ENCODE peak calls at places on chromosomes 2 and 18, in five cellular contexts. One of them, this sample, is unnamed.

GRCh38 chr2:137938204-137938603 is 26.1 kb upstream of the HNMT start:
- DNase-seq in activated CD4-positive, alpha-beta T cell treated with anti-CD3 and anti-CD28 coated beads, Interleukin-2, amount 10 ng/mL, durations not matched to agents 7 days and 5 days: no peak
- DNase-seq in AG09309: no peak
- DNase-seq in NCI-H82: no peak
- DNase-seq in dorsolateral prefrontal cortex: no peak
- DNase-seq in this sample: no peak

GRCh38 chr2:20471148-20471547 is 24.3 kb downstream of the RHOB start:
- DNase-seq in activated CD4-positive, alpha-beta T cell treated with anti-CD3 and anti-CD28 coated beads, Interleukin-2, amount 10 ng/mL, durations not matched to agents 7 days and 5 days: no peak
- DNase-seq in NCI-H82: peak
- DNase-seq in AG09309: no peak
- DNase-seq in dorsolateral prefrontal cortex: no peak
- DNase-seq in this sample: no peak

GRCh38 chr2:127516031-127516430 is 10.3 kb downstream of the IWS1 start:
- DNase-seq in activated CD4-positive, alpha-beta T cell treated with anti-CD3 and anti-CD28 coated beads, Interleukin-2, amount 10 ng/mL, durations not matched to agents 7 days and 5 days: no peak
- DNase-seq in AG09309: peak
- DNase-seq in NCI-H82: no peak
- DNase-seq in dorsolateral prefrontal cortex: peak
- DNase-seq in this sample: no peak

GRCh38 chr2:64283641-64284371 is 139.6 kb upstream of the PELI1 start:
- DNase-seq in AG09309: no peak
- DNase-seq in dorsolateral prefrontal cortex: no peak
- DNase-seq in activated CD4-positive, alpha-beta T cell treated with anti-CD3 and anti-CD28 coated beads, Interleukin-2, amount 10 ng/mL, durations not matched to agents 7 days and 5 days: peak
- DNase-seq in NCI-H82: no peak
- DNase-seq in this sample: no peak

GRCh38 chr2:171893196-171893823 is 734 bp downstream of the SLC25A12 start:
- DNase-seq in activated CD4-positive, alpha-beta T cell treated with anti-CD3 and anti-CD28 coated beads, Interleukin-2, amount 10 ng/mL, durations not matched to agents 7 days and 5 days: no peak
- DNase-seq in dorsolateral prefrontal cortex: no peak
- DNase-seq in NCI-H82: peak
- DNase-seq in AG09309: no peak
- DNase-seq in this sample: no peak

GRCh38 chr2:200302940-200303727 is 3.4 kb upstream of the SPATS2L start:
- DNase-seq in NCI-H82: no peak
- DNase-seq in dorsolateral prefrontal cortex: no peak
- DNase-seq in activated CD4-positive, alpha-beta T cell treated with anti-CD3 and anti-CD28 coated beads, Interleukin-2, amount 10 ng/mL, durations not matched to agents 7 days and 5 days: no peak
- DNase-seq in AG09309: no peak
- DNase-seq in this sample: no peak

GRCh38 chr2:205660521-205661124 is 21.7 kb upstream of the NRP2 start:
- DNase-seq in dorsolateral prefrontal cortex: no peak
- DNase-seq in activated CD4-positive, alpha-beta T cell treated with anti-CD3 and anti-CD28 coated beads, Interleukin-2, amount 10 ng/mL, durations not matched to agents 7 days and 5 days: peak
- DNase-seq in NCI-H82: no peak
- DNase-seq in AG09309: peak
- DNase-seq in this sample: peak

GRCh38 chr18:78642561-78643398 is 336.8 kb upstream of the SALL3 start:
- DNase-seq in dorsolateral prefrontal cortex: no peak
- DNase-seq in activated CD4-positive, alpha-beta T cell treated with anti-CD3 and anti-CD28 coated beads, Interleukin-2, amount 10 ng/mL, durations not matched to agents 7 days and 5 days: no peak
- DNase-seq in NCI-H82: no peak
- DNase-seq in AG09309: no peak
- DNase-seq in this sample: no peak

GRCh38 chr18:71443726-71444480 is 1100.2 kb downstream of the CBLN2 start:
- DNase-seq in NCI-H82: no peak
- DNase-seq in AG09309: no peak
- DNase-seq in dorsolateral prefrontal cortex: no peak
- DNase-seq in activated CD4-positive, alpha-beta T cell treated with anti-CD3 and anti-CD28 coated beads, Interleukin-2, amount 10 ng/mL, durations not matched to agents 7 days and 5 days: no peak
- DNase-seq in this sample: no peak

GRCh38 chr2:219272995-219273394 is 6.2 kb upstream of the DNAJB2 start:
- DNase-seq in AG09309: no peak
- DNase-seq in NCI-H82: peak
- DNase-seq in activated CD4-positive, alpha-beta T cell treated with anti-CD3 and anti-CD28 coated beads, Interleukin-2, amount 10 ng/mL, durations not matched to agents 7 days and 5 days: no peak
- DNase-seq in dorsolateral prefrontal cortex: no peak
- DNase-seq in this sample: no peak

GRCh38 chr2:218516614-218517013 is 51.5 kb downstream of the USP37 start:
- DNase-seq in NCI-H82: peak
- DNase-seq in activated CD4-positive, alpha-beta T cell treated with anti-CD3 and anti-CD28 coated beads, Interleukin-2, amount 10 ng/mL, durations not matched to agents 7 days and 5 days: peak
- DNase-seq in AG09309: no peak
- DNase-seq in dorsolateral prefrontal cortex: no peak
- DNase-seq in this sample: no peak

GRCh38 chr2:163236553-163236952 is 398.0 kb upstream of the KCNH7 start:
- DNase-seq in activated CD4-positive, alpha-beta T cell treated with anti-CD3 and anti-CD28 coated beads, Interleukin-2, amount 10 ng/mL, durations not matched to agents 7 days and 5 days: no peak
- DNase-seq in dorsolateral prefrontal cortex: no peak
- DNase-seq in AG09309: no peak
- DNase-seq in NCI-H82: no peak
- DNase-seq in this sample: no peak

GRCh38 chr2:170715932-170716777 is 1.0 kb downstream of the SP5 start:
- DNase-seq in NCI-H82: peak
- DNase-seq in activated CD4-positive, alpha-beta T cell treated with anti-CD3 and anti-CD28 coated beads, Interleukin-2, amount 10 ng/mL, durations not matched to agents 7 days and 5 days: no peak
- DNase-seq in dorsolateral prefrontal cortex: no peak
- DNase-seq in AG09309: no peak
- DNase-seq in this sample: no peak

GRCh38 chr2:236828002-236828401 is 257.7 kb upstream of the COPS8 start:
- DNase-seq in NCI-H82: no peak
- DNase-seq in activated CD4-positive, alpha-beta T cell treated with anti-CD3 and anti-CD28 coated beads, Interleukin-2, amount 10 ng/mL, durations not matched to agents 7 days and 5 days: no peak
- DNase-seq in AG09309: no peak
- DNase-seq in dorsolateral prefrontal cortex: no peak
- DNase-seq in this sample: no peak

GRCh38 chr2:216474925-216475670 is 23.5 kb upstream of the RPL37A start:
- DNase-seq in activated CD4-positive, alpha-beta T cell treated with anti-CD3 and anti-CD28 coated beads, Interleukin-2, amount 10 ng/mL, durations not matched to agents 7 days and 5 days: peak
- DNase-seq in NCI-H82: no peak
- DNase-seq in dorsolateral prefrontal cortex: no peak
- DNase-seq in AG09309: no peak
- DNase-seq in this sample: no peak

GRCh38 chr2:137700681-137701080 is 263.6 kb upstream of the HNMT start:
- DNase-seq in activated CD4-positive, alpha-beta T cell treated with anti-CD3 and anti-CD28 coated beads, Interleukin-2, amount 10 ng/mL, durations not matched to agents 7 days and 5 days: no peak
- DNase-seq in dorsolateral prefrontal cortex: no peak
- DNase-seq in NCI-H82: no peak
- DNase-seq in AG09309: no peak
- DNase-seq in this sample: no peak

GRCh38 chr2:172106128-172106961 is 3.6 kb upstream of the DLX2 start:
- DNase-seq in dorsolateral prefrontal cortex: no peak
- DNase-seq in activated CD4-positive, alpha-beta T cell treated with anti-CD3 and anti-CD28 coated beads, Interleukin-2, amount 10 ng/mL, durations not matched to agents 7 days and 5 days: peak
- DNase-seq in NCI-H82: peak
- DNase-seq in AG09309: no peak
- DNase-seq in this sample: no peak

GRCh38 chr18:2900742-2901404 is 54.1 kb downstream of the EMILIN2 start:
- DNase-seq in NCI-H82: no peak
- DNase-seq in activated CD4-positive, alpha-beta T cell treated with anti-CD3 and anti-CD28 coated beads, Interleukin-2, amount 10 ng/mL, durations not matched to agents 7 days and 5 days: no peak
- DNase-seq in dorsolateral prefrontal cortex: no peak
- DNase-seq in AG09309: no peak
- DNase-seq in this sample: no peak

GRCh38 chr2:161384864-161385263 is 31.2 kb upstream of the TBR1 start:
- DNase-seq in dorsolateral prefrontal cortex: no peak
- DNase-seq in NCI-H82: no peak
- DNase-seq in activated CD4-positive, alpha-beta T cell treated with anti-CD3 and anti-CD28 coated beads, Interleukin-2, amount 10 ng/mL, durations not matched to agents 7 days and 5 days: peak
- DNase-seq in AG09309: no peak
- DNase-seq in this sample: no peak

GRCh38 chr2:49298230-49298629 is 143.9 kb upstream of the FSHR start:
- DNase-seq in activated CD4-positive, alpha-beta T cell treated with anti-CD3 and anti-CD28 coated beads, Interleukin-2, amount 10 ng/mL, durations not matched to agents 7 days and 5 days: no peak
- DNase-seq in NCI-H82: no peak
- DNase-seq in dorsolateral prefrontal cortex: no peak
- DNase-seq in AG09309: no peak
- DNase-seq in this sample: no peak

GRCh38 chr2:20008703-20009102 is 3.8 kb downstream of the MATN3 start:
- DNase-seq in AG09309: no peak
- DNase-seq in dorsolateral prefrontal cortex: no peak
- DNase-seq in NCI-H82: no peak
- DNase-seq in activated CD4-positive, alpha-beta T cell treated with anti-CD3 and anti-CD28 coated beads, Interleukin-2, amount 10 ng/mL, durations not matched to agents 7 days and 5 days: no peak
- DNase-seq in this sample: no peak

GRCh38 chr2:67877281-67877680 is 185.5 kb downstream of the C1D start:
- DNase-seq in activated CD4-positive, alpha-beta T cell treated with anti-CD3 and anti-CD28 coated beads, Interleukin-2, amount 10 ng/mL, durations not matched to agents 7 days and 5 days: no peak
- DNase-seq in AG09309: no peak
- DNase-seq in NCI-H82: peak
- DNase-seq in dorsolateral prefrontal cortex: no peak
- DNase-seq in this sample: no peak

GRCh38 chr2:38013158-38013752 is 62.7 kb downstream of the CYP1B1 start:
- DNase-seq in activated CD4-positive, alpha-beta T cell treated with anti-CD3 and anti-CD28 coated beads, Interleukin-2, amount 10 ng/mL, durations not matched to agents 7 days and 5 days: no peak
- DNase-seq in NCI-H82: no peak
- DNase-seq in dorsolateral prefrontal cortex: no peak
- DNase-seq in AG09309: peak
- DNase-seq in this sample: no peak

GRCh38 chr2:123791716-123792115 is 233.4 kb upstream of the CNTNAP5 start:
- DNase-seq in AG09309: no peak
- DNase-seq in dorsolateral prefrontal cortex: no peak
- DNase-seq in activated CD4-positive, alpha-beta T cell treated with anti-CD3 and anti-CD28 coated beads, Interleukin-2, amount 10 ng/mL, durations not matched to agents 7 days and 5 days: no peak
- DNase-seq in NCI-H82: peak
- DNase-seq in this sample: peak

GRCh38 chr2:42835577-42836371 is 43.4 kb upstream of the HAAO start:
- DNase-seq in dorsolateral prefrontal cortex: no peak
- DNase-seq in activated CD4-positive, alpha-beta T cell treated with anti-CD3 and anti-CD28 coated beads, Interleukin-2, amount 10 ng/mL, durations not matched to agents 7 days and 5 days: no peak
- DNase-seq in NCI-H82: no peak
- DNase-seq in AG09309: peak
- DNase-seq in this sample: no peak

GRCh38 chr2:235536711-235537110 is 42.9 kb downstream of the AGAP1 start:
- DNase-seq in AG09309: no peak
- DNase-seq in NCI-H82: no peak
- DNase-seq in activated CD4-positive, alpha-beta T cell treated with anti-CD3 and anti-CD28 coated beads, Interleukin-2, amount 10 ng/mL, durations not matched to agents 7 days and 5 days: no peak
- DNase-seq in dorsolateral prefrontal cortex: no peak
- DNase-seq in this sample: no peak

GRCh38 chr2:43292297-43292696 is 65.9 kb upstream of the ZFP36L2 start:
- DNase-seq in AG09309: no peak
- DNase-seq in activated CD4-positive, alpha-beta T cell treated with anti-CD3 and anti-CD28 coated beads, Interleukin-2, amount 10 ng/mL, durations not matched to agents 7 days and 5 days: no peak
- DNase-seq in NCI-H82: no peak
- DNase-seq in dorsolateral prefrontal cortex: no peak
- DNase-seq in this sample: no peak

GRCh38 chr18:57585421-57585820 is 1.1 kb downstream of the FECH start:
- DNase-seq in NCI-H82: peak
- DNase-seq in activated CD4-positive, alpha-beta T cell treated with anti-CD3 and anti-CD28 coated beads, Interleukin-2, amount 10 ng/mL, durations not matched to agents 7 days and 5 days: no peak
- DNase-seq in dorsolateral prefrontal cortex: peak
- DNase-seq in AG09309: no peak
- DNase-seq in this sample: no peak

GRCh38 chr2:241994556-241995213 is 125.2 kb downstream of the RTP5 start:
- DNase-seq in activated CD4-positive, alpha-beta T cell treated with anti-CD3 and anti-CD28 coated beads, Interleukin-2, amount 10 ng/mL, durations not matched to agents 7 days and 5 days: no peak
- DNase-seq in NCI-H82: no peak
- DNase-seq in dorsolateral prefrontal cortex: no peak
- DNase-seq in AG09309: no peak
- DNase-seq in this sample: no peak

GRCh38 chr2:135456431-135456830 is 74.6 kb downstream of the ZRANB3 start:
- DNase-seq in activated CD4-positive, alpha-beta T cell treated with anti-CD3 and anti-CD28 coated beads, Interleukin-2, amount 10 ng/mL, durations not matched to agents 7 days and 5 days: no peak
- DNase-seq in dorsolateral prefrontal cortex: no peak
- DNase-seq in AG09309: no peak
- DNase-seq in NCI-H82: no peak
- DNase-seq in this sample: no peak

This sample was measured in NCI-H2171 treated with DMSO at 0.1 percent for 48 hours.